ENCODE peak calls at places on chromosomes 6 and 20, in seven cellular contexts. A, O, Q, B, Y, D and U are unnamed samples. For H3K4me1, the result is how much of the 10 kb centered on the place peaks cover.

GRCh38 chr6:31701666-31702420 is 1.3 kb downstream of the ABHD16A start:
- DNase-seq in A (peak), O (no peak), Q (no peak), B (no peak), Y (no peak), D (peak), U (no peak)

GRCh38 chr6:128394171-128394570 is 126.2 kb downstream of the PTPRK start:
- DNase-seq in A (no peak), O (no peak), Q (no peak), B (no peak), Y (no peak), D (no peak), U (no peak)

GRCh38 chr20:50488236-50488806 is 21.9 kb upstream of the PTPN1 start:
- DNase-seq in A (no peak), O (no peak), Q (no peak), B (no peak), Y (no peak), D (no peak), U (peak)

GRCh38 chr6:104613416-104614001 is 246.2 kb downstream of the HACE1 start:
- DNase-seq in A (peak), O (no peak), Q (no peak), B (no peak), Y (no peak), D (no peak), U (no peak)

GRCh38 chr6:45746046-45746445 is 269.6 kb downstream of the CLIC5 start:
- DNase-seq in A (peak), O (no peak), Q (peak), B (no peak), Y (no peak), D (no peak), U (no peak)

GRCh38 chr20:18879262-18879661 is 65.7 kb downstream of the SCP2D1 start:
- DNase-seq in A (no peak), O (no peak), Q (peak), B (no peak), Y (no peak), D (no peak), U (no peak)

GRCh38 chr6:24495516-24495847 is 713 bp downstream of the ALDH5A1 start:
- DNase-seq in A (peak), O (peak), Q (peak), B (no peak), Y (peak), D (peak), U (peak)

GRCh38 chr6:13471184-13471583 is 16.2 kb downstream of the GFOD1 start:
- DNase-seq in A (no peak), O (no peak), Q (no peak), B (no peak), Y (no peak), D (no peak), U (no peak)

GRCh38 chr6:32700391-32701040 is 34.1 kb upstream of the HLA-DQB1 start:
- DNase-seq in A (peak), O (peak), Q (peak), B (peak), Y (peak), D (peak), U (no peak)

GRCh38 chr20:46562373-46563169 is 12.1 kb upstream of the OCSTAMP start:
- DNase-seq in A (peak), O (peak), Q (peak), B (peak), Y (peak), D (peak), U (no peak)

GRCh38 chr20:40786336-40786735 is 97.3 kb upstream of the MAFB start:
- DNase-seq in A (no peak), O (no peak), Q (no peak), B (no peak), Y (no peak), D (no peak), U (no peak)

GRCh38 chr6:24759718-24760117 is 15.0 kb upstream of the GMNN start:
- DNase-seq in A (no peak), O (no peak), Q (no peak), B (no peak), Y (no peak), D (no peak), U (no peak)

GRCh38 chr20:19978511-19979210 is 38.5 kb upstream of the NAA20 start:
- DNase-seq in A (no peak), O (no peak), Q (no peak), B (no peak), Y (no peak), D (no peak), U (no peak)

GRCh38 chr20:19975901-19976300 is 41.3 kb upstream of the NAA20 start:
- DNase-seq in A (peak), O (peak), Q (peak), B (no peak), Y (peak), D (no peak), U (no peak)

GRCh38 chr20:19975436-19975799 is 41.7 kb upstream of the NAA20 start:
- DNase-seq in A (peak), O (peak), Q (peak), B (no peak), Y (no peak), D (no peak), U (peak)

GRCh38 chr20:19977373-19977770 is 39.8 kb upstream of the NAA20 start:
- DNase-seq in A (no peak), O (no peak), Q (peak), B (no peak), Y (no peak), D (no peak), U (no peak)

DNA sequence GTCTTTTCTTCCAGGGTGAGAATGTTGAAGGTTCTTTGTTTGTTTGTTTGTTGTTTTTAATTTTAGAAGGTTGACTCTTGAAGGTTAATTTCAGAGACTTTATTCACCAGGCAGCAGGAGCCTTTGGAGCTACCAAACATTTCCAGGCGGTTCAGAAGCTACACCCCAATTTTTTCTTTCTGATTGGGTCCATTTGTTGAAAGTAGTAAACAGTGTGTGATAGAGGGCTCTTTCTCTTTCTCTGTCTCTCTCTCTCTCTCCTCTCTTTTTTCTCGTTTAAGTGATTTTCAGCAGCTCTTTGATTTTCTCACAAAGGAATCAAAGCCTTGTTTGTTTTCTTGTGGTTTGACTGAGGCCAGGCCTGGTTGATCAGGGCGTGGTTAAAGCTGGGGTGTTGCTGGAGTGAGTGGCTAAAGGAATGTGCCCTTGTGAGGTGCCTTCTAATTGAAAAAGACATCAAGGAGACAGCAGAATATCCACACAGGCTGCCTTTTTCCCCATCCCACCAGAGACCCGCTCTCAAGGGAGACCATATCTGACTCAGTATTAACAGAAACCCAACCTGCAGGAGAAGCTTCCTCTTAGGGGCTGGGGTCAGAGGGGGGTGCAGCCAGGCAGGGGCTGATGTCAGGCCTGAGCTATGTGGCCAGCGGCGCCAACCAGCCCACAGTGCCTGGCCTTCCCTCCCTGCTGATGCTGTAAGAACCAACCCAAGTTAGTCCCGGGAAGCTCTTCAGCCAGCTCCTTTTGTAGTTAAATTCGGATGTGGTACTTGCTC is 40.4 kb upstream of the NAA20 start:
- DNase-seq in A (peak), O (peak), Q (peak), B (no peak), Y (peak), D (no peak), U (peak)
- H3K4me1 ChIP-seq in A (under half), O (under half), Q (half or more), B (half or more), Y (half or more), D (under half), U (half or more)

GRCh38 chr20:39290575-39290974 is 328.4 kb downstream of the DHX35 start:
- DNase-seq in A (no peak), O (no peak), Q (no peak), B (no peak), Y (no peak), D (no peak), U (no peak)

GRCh38 chr20:39291301-39291700 is 329.2 kb downstream of the DHX35 start:
- DNase-seq in A (no peak), O (no peak), Q (peak), B (no peak), Y (no peak), D (no peak), U (no peak)

GRCh38 chr20:39289831-39290230 is 327.7 kb downstream of the DHX35 start:
- DNase-seq in A (no peak), O (no peak), Q (no peak), B (no peak), Y (no peak), D (no peak), U (no peak)

GRCh38 chr20:39292193-39292736 is 330.1 kb downstream of the DHX35 start:
- DNase-seq in A (no peak), O (no peak), Q (no peak), B (no peak), Y (no peak), D (no peak), U (no peak)

GRCh38 chr20:39289316-39289715 is 327.2 kb downstream of the DHX35 start:
- DNase-seq in A (no peak), O (peak), Q (no peak), B (peak), Y (no peak), D (no peak), U (no peak)
- TF ChIP-seq CTCF in A (no peak), O (no peak), Q (peak), B (peak), Y (no peak), D (no peak), U (no peak)

GRCh38 chr6:53133961-53134360 is 14.7 kb downstream of the GCM1 start:
- DNase-seq in A (no peak), O (no peak), Q (no peak), B (no peak), Y (no peak), D (no peak), U (no peak)
- H3K4me1 ChIP-seq in A (under half), O (under half), Q (under half), B (under half), Y (under half), D (under half), U (under half)

GRCh38 chr6:149545258-149545753 is 537 bp downstream of the PPIL4 start:
- DNase-seq in A (peak), O (peak), Q (peak), B (no peak), Y (peak), D (peak), U (peak)
- TF ChIP-seq CTCF in A (no peak), O (no peak), Q (no peak), B (no peak), Y (no peak), D (no peak), U (no peak)

GRCh38 chr6:129675669-129676472 is 34.1 kb downstream of the ARHGAP18 start:
- DNase-seq in A (no peak), O (no peak), Q (no peak), B (no peak), Y (no peak), D (no peak), U (no peak)
- H3K4me1 ChIP-seq in A (under half), O (under half), Q (half or more), B (under half), Y (under half), D (under half), U (half or more)

GRCh38 chr20:13900506-13900905 is 89.9 kb downstream of the SEL1L2 start:
- DNase-seq in A (no peak), O (no peak), Q (no peak), B (no peak), Y (no peak), D (no peak), U (no peak)

GRCh38 chr20:13898012-13898612 is 92.3 kb downstream of the SEL1L2 start:
- DNase-seq in A (no peak), O (no peak), Q (peak), B (no peak), Y (no peak), D (no peak), U (no peak)
- TF ChIP-seq CTCF in A (no peak), O (peak), Q (peak), B (no peak), Y (no peak), D (peak), U (no peak)

GRCh38 chr20:32089637-32090330 is 19.7 kb upstream of the TM9SF4 start:
- DNase-seq in A (no peak), O (no peak), Q (no peak), B (no peak), Y (no peak), D (no peak), U (no peak)
- H3K4me1 ChIP-seq in A (under half), O (under half), Q (under half), B (under half), Y (under half), D (under half), U (under half)

GRCh38 chr6:2931970-2932748 is 29.1 kb upstream of the SERPINB9 start:
- DNase-seq in A (peak), O (peak), Q (peak), B (peak), Y (peak), D (peak), U (no peak)
- TF ChIP-seq CTCF in A (peak), O (peak), Q (peak), B (peak), Y (peak), D (peak), U (peak)